ENCODE peak calls at places on chromosome 3, in four cellular contexts. L is H9, T is H1, D is mesendoderm. Z is an unnamed sample.

GRCh38 chr3:2822611-2823010 is 287.6 kb downstream of the IL5RA start:
- DNase-seq in T (no peak), L (no peak), D (no peak), Z (no peak)

GRCh38 chr3:193816656-193817311 is 223.8 kb downstream of the OPA1 start:
- DNase-seq in L (peak), T (peak), D (peak), Z (peak)

GRCh38 chr3:53350652-53351051 is 3.3 kb upstream of the DCP1A start:
- DNase-seq in T (no peak), L (peak), D (peak), Z (peak)

GRCh38 chr3:5226783-5227182 is 39.3 kb downstream of the EDEM1 start:
- DNase-seq in T (no peak), D (no peak), L (no peak), Z (peak)

GRCh38 chr3:50218448-50218847 is 13.4 kb downstream of the SLC38A3 start:
- DNase-seq in T (no peak), D (no peak), L (no peak), Z (no peak)

GRCh38 chr3:146125946-146126345 is 35.0 kb downstream of the PLOD2 start:
- DNase-seq in T (no peak), L (no peak), D (no peak), Z (peak)

GRCh38 chr3:193812078-193812725 is 219.2 kb downstream of the OPA1 start:
- DNase-seq in D (peak), L (peak), T (no peak), Z (no peak)

GRCh38 chr3:193870376-193871092 is 265.4 kb upstream of the HES1 start:
- DNase-seq in T (no peak), L (peak), D (peak), Z (peak)

GRCh38 chr3:49593046-49593445 is 38.8 kb downstream of the BSN start:
- DNase-seq in D (no peak), L (no peak), T (no peak), Z (peak)

GRCh38 chr3:13849018-13849417 is 30.9 kb downstream of the WNT7A start:
- DNase-seq in T (no peak), D (no peak), L (no peak), Z (no peak)

GRCh38 chr3:145620486-145620885 is 540.5 kb downstream of the PLOD2 start:
- DNase-seq in D (no peak), L (no peak), T (no peak), Z (no peak)

GRCh38 chr3:29764603-29765254 is 483.9 kb downstream of the RBMS3 start:
- DNase-seq in T (no peak), L (no peak), D (no peak), Z (peak)

GRCh38 chr3:11391172-11391879 is 119.1 kb downstream of the ATG7 start:
- DNase-seq in D (no peak), T (no peak), L (no peak), Z (no peak)

GRCh38 chr3:4906107-4906621 is 73.1 kb upstream of the BHLHE40 start:
- DNase-seq in T (no peak), L (no peak), D (peak), Z (peak)

GRCh38 chr3:111723293-111723963 is 128.3 kb upstream of the ZBED2 start:
- DNase-seq in T (no peak), D (no peak), L (no peak), Z (peak)

GRCh38 chr3:14535616-14536015 is 4.5 kb downstream of the GRIP2 start:
- DNase-seq in L (no peak), D (no peak), T (no peak), Z (no peak)

GRCh38 chr3:72032435-72033118 is 247.6 kb upstream of the PROK2 start:
- DNase-seq in T (no peak), L (peak), D (peak), Z (no peak)

GRCh38 chr3:78867409-78868372 is 900.1 kb downstream of the ROBO1 start:
- DNase-seq in L (no peak), T (no peak), D (no peak), Z (peak)

GRCh38 chr3:177852408-177852807 is 655.1 kb upstream of the TBL1XR1 start:
- DNase-seq in D (no peak), L (no peak), T (no peak), Z (peak)

GRCh38 chr3:111070772-111071256 is 802 bp upstream of the NECTIN3 start:
- DNase-seq in T (no peak), L (no peak), D (no peak), Z (no peak)

GRCh38 chr3:52870471-52870870 is 26.9 kb downstream of the STIMATE start:
- DNase-seq in L (no peak), T (no peak), D (no peak), Z (no peak)

GRCh38 chr3:194503101-194503531 is 16.3 kb upstream of the ATP13A3 start:
- DNase-seq in L (no peak), T (no peak), D (no peak), Z (peak)

GRCh38 chr3:4948395-4948794 is 30.8 kb upstream of the BHLHE40 start:
- DNase-seq in D (no peak), T (no peak), L (no peak), Z (peak)

GRCh38 chr3:110519066-110519465 is 552.5 kb upstream of the NECTIN3 start:
- DNase-seq in D (no peak), T (no peak), L (no peak), Z (no peak)

GRCh38 chr3:177679568-177680441 is 482.5 kb upstream of the TBL1XR1 start:
- DNase-seq in L (no peak), D (peak), T (no peak), Z (peak)

GRCh38 chr3:69182588-69183299 is 60.3 kb upstream of the LMOD3 start:
- DNase-seq in L (no peak), T (no peak), D (no peak), Z (peak)

GRCh38 chr3:54122802-54123537 is 618 bp downstream of the CACNA2D3 start:
- DNase-seq in D (peak), L (no peak), T (no peak), Z (no peak)

GRCh38 chr3:38315488-38316230 is 30.9 kb upstream of the XYLB start:
- DNase-seq in D (no peak), L (no peak), T (no peak), Z (no peak)

GRCh38 chr3:185534511-185534910 is 17.9 kb downstream of the LIPH start:
- DNase-seq in L (no peak), T (no peak), D (no peak), Z (peak)

GRCh38 chr3:193805448-193805847 is 212.4 kb downstream of the OPA1 start:
- DNase-seq in T (no peak), L (no peak), D (no peak), Z (peak)

GRCh38 chr3:173993299-173993698 is 595.8 kb downstream of the NLGN1 start:
- DNase-seq in T (no peak), L (no peak), D (peak), Z (peak)

GRCh38 chr3:107579372-107579771 is 56.6 kb downstream of the BBX start:
- DNase-seq in L (no peak), D (no peak), T (no peak), Z (no peak)
- H3K56ac ChIP-seq in L (no peak), D (no peak), T (no peak), Z (no peak)

DNA sequence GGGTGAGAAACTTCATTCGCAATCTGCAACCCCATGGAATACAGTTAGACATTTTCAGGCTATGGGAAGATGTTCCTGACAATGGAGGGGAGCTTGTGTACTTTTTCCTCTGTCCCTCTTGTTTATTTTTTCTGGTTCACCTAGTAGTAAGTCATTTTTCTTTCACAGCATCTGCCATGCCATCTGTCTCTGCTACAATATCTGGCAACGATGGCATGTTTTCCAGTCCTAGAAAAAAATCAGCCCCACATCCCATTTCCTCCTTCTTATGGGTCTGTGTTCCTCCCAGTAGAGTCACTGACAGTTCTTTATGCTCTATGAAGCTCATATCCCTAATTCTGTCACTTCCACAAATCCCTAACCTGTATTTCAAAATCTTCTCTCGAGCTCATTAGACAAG is 76.0 kb downstream of the SSR3 start:
- DNase-seq in T (no peak), D (no peak), L (no peak), Z (no peak)
- H3K56ac ChIP-seq in T (no peak), D (no peak), L (no peak), Z (no peak)

GRCh38 chr3:149274220-149274619 is 52.6 kb upstream of the CP start:
- DNase-seq in D (no peak), T (no peak), L (no peak), Z (no peak)
- H3K56ac ChIP-seq in D (no peak), T (no peak), L (no peak), Z (no peak)

DNA sequence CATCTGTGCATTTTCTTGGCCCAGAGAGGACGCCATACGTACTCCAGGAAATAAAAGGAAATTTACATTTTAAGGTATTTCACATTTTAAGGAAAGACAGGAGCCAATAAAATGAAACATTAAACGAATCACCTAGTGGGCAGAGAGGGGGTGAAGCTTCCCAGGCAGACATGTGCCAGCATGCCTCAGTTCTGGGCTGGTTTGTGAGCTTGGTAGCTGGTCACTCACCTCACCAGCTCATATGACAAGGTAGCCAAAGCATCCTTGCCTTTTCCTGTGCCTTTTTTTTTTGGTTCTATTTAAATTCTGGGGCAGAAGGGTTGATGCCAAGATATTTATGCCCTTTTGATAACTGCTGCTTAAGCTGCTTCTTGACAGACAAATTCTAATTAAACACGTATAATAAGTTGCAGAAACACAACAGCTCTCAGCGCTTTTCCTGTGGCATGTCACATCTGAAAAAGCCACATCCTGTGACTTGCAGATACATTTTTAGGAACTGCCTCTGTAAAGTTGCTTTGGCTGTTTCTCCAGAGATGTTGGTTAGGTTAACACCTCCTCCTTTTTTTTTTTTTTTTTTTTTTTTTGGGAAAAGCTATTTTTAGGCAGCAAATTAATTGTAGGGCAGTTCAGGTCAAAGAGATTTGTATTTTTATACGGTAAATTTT is 218.6 kb downstream of the PDCD6IP start:
- DNase-seq in L (no peak), D (no peak), T (no peak), Z (no peak)
- H3K56ac ChIP-seq in L (no peak), D (no peak), T (no peak), Z (no peak)

DNA sequence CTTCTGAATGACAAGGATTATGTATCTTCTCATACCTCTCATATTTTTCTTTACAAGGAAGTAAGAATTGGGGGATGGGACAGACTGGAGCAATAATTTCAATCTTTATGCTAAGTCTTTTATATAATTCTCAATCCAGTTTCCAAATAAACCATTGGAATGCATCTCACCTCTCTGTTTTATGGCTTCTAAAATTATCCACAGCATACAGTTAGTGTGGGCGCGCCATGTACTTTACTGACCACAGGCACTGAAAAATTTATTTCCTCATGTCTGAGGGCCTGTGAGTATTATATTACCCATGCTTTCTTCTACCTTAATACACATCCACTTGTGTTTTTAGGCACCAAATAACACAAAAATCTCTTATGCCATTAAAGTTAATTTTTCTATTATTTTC is 39.4 kb downstream of the SLITRK3 start:
- DNase-seq in L (no peak), D (no peak), T (no peak), Z (no peak)
- H3K56ac ChIP-seq in L (no peak), D (no peak), T (no peak), Z (no peak)

Z was measured in IMR-90.